ENCODE peak calls at places on chromosomes 3 and 15, in four cellular contexts. J is fibroblast of mammary gland, B is A549, S is AG20443. F is an unnamed sample.
A peak's percentile ranks its signal among the peaks of the same experiment; 100 is the strongest.

GRCh38 chr3:50372349-50372748 is 13.0 kb upstream of the TMEM115 start:
- DNase-seq in S (no peak), J (no peak), B (no peak), F (no peak)

GRCh38 chr15:75680007-75680789 is 32.5 kb downstream of the CSPG4 start:
- DNase-seq in J (no peak), B (no peak), S (no peak), F (no peak)

GRCh38 chr15:51030649-51031316 is 63.9 kb downstream of the TNFAIP8L3 start:
- DNase-seq in J (peak; percentile 89), S (peak; percentile 73), B (peak; percentile 81), F (no peak)

GRCh38 chr3:157117875-157118654 is 41.9 kb downstream of the CCNL1 start:
- DNase-seq in S (no peak), J (no peak), B (no peak), F (no peak)

GRCh38 chr3:106457278-106458210 is 588.7 kb upstream of the CBLB start:
- DNase-seq in B (peak; percentile 74), J (peak; percentile 96), S (peak; percentile 88), F (no peak)

GRCh38 chr15:42494998-42495360 is 455 bp upstream of the SNAP23 start:
- DNase-seq in J (peak; percentile 67), B (peak; percentile 26), S (peak; percentile 52), F (no peak)

GRCh38 chr3:31377045-31377642 is 155.6 kb upstream of the STT3B start:
- DNase-seq in B (peak; percentile 77), S (peak; percentile 48), J (peak; percentile 80), F (no peak)

GRCh38 chr3:39013921-39014509 is 37.7 kb downstream of the SCN11A start:
- DNase-seq in J (no peak), B (no peak), S (no peak), F (no peak)

GRCh38 chr15:32903591-32903990 is 185.8 kb downstream of the GREM1 start:
- DNase-seq in S (no peak), B (no peak), J (no peak), F (no peak)

GRCh38 chr3:146134348-146135117 is 26.5 kb downstream of the PLOD2 start:
- DNase-seq in S (no peak), B (no peak), J (peak; percentile 44), F (no peak)

GRCh38 chr3:25508901-25509300 is 80.8 kb downstream of the RARB start:
- DNase-seq in J (peak; percentile 59), S (peak; percentile 58), B (peak; percentile 33), F (no peak)

GRCh38 chr3:146536681-146537080 is 7.7 kb downstream of the PLSCR1 start:
- DNase-seq in S (peak; percentile 22), B (no peak), J (no peak), F (no peak)

GRCh38 chr3:128123538-128124368 is at the start of gene RUVBL1:
- DNase-seq in B (peak; percentile 97), S (peak; percentile 99), J (peak; percentile 98), F (peak; percentile 89)

GRCh38 chr15:51600114-51600513 is 22.5 kb downstream of the DMXL2 start:
- DNase-seq in B (no peak), J (peak; percentile 57), S (no peak), F (no peak)

F was measured in progenitor cell of endocrine pancreas.